ENCODE peak calls at places on chromosomes 2 and 18, in four cellular contexts. L, Z, B and H are unnamed samples. For H3K4me1, the result is how much of the 10 kb centered on the place peaks cover.

GRCh38 chr18:43620936-43621335 is 343.6 kb upstream of the SYT4 start:
- DNase-seq in Z (no peak), L (peak), B (peak), H (peak)

GRCh38 chr18:48573632-48574293 is 34.9 kb downstream of the CTIF start:
- DNase-seq in B (peak), Z (peak), L (no peak), H (no peak)

GRCh38 chr2:133511679-133512078 is 56.6 kb downstream of the NCKAP5 start:
- DNase-seq in B (no peak), Z (no peak), L (no peak), H (no peak)

GRCh38 chr18:80109676-80110078 is 615 bp downstream of the ADNP2 start:
- DNase-seq in Z (peak), L (no peak), B (peak), H (peak)

GRCh38 chr2:219684721-219685689 is 57.6 kb downstream of the SLC4A3 start:
- DNase-seq in Z (peak), B (peak), L (peak), H (peak)

GRCh38 chr18:4888251-4888650 is 308.8 kb downstream of the AKAIN1 start:
- DNase-seq in L (no peak), B (no peak), Z (no peak), H (no peak)

GRCh38 chr2:190635781-190636180 is 13.1 kb upstream of the NAB1 start:
- DNase-seq in L (no peak), B (no peak), Z (no peak), H (no peak)

GRCh38 chr2:24923106-24923505 is 3.1 kb upstream of the ADCY3 start:
- DNase-seq in L (no peak), Z (peak), B (no peak), H (no peak)

GRCh38 chr18:23523429-23524212 is 20.3 kb downstream of the RMC1 start:
- DNase-seq in B (no peak), Z (no peak), L (no peak), H (no peak)

GRCh38 chr2:219997341-219997851 is 370.0 kb downstream of the SLC4A3 start:
- DNase-seq in Z (no peak), L (no peak), B (peak), H (peak)

GRCh38 chr2:43745457-43745856 is 28.4 kb upstream of the DYNC2LI1 start:
- DNase-seq in Z (no peak), L (no peak), B (no peak), H (no peak)

GRCh38 chr2:48927355-48927754 is 171.8 kb upstream of the LHCGR start:
- DNase-seq in L (no peak), B (no peak), Z (no peak), H (no peak)

GRCh38 chr2:26921323-26921722 is 49.1 kb upstream of the MAPRE3 start:
- DNase-seq in Z (no peak), B (no peak), L (no peak), H (no peak)

GRCh38 chr18:57624988-57625387 is 3.4 kb upstream of the NARS1 start:
- DNase-seq in B (no peak), Z (no peak), L (no peak), H (no peak)

GRCh38 chr2:8582850-8583399 is 98.9 kb upstream of the ID2 start:
- DNase-seq in L (no peak), Z (peak), B (no peak), H (no peak)

GRCh38 chr2:223101340-223102039 is 49.5 kb downstream of the KCNE4 start:
- DNase-seq in Z (no peak), B (peak), L (peak), H (peak)

GRCh38 chr2:3807853-3808252 is 104.5 kb downstream of the DCDC2C start:
- DNase-seq in L (no peak), B (no peak), Z (no peak), H (no peak)

GRCh38 chr18:46343940-46344372 is 239.8 kb downstream of the HAUS1 start:
- DNase-seq in Z (peak), B (peak), L (peak), H (peak)

GRCh38 chr2:58521803-58522602 is 280.9 kb upstream of the FANCL start:
- DNase-seq in Z (no peak), B (no peak), L (no peak), H (peak)

GRCh38 chr2:180979086-180979934 is 1.1 kb upstream of the UBE2E3 start:
- DNase-seq in Z (no peak), B (peak), L (no peak), H (peak)

GRCh38 chr2:67135201-67135600 is 261.9 kb upstream of the ETAA1 start:
- DNase-seq in L (no peak), Z (no peak), B (no peak), H (peak)

GRCh38 chr2:41966920-41967319 is 80.9 kb upstream of the PKDCC start:
- DNase-seq in Z (no peak), L (no peak), B (no peak), H (no peak)

GRCh38 chr2:99259465-99259864 is 4.0 kb upstream of the LYG2 start:
- DNase-seq in L (no peak), B (no peak), Z (no peak), H (no peak)

GRCh38 chr2:195413944-195414343 is 243.1 kb upstream of the SLC39A10 start:
- DNase-seq in Z (no peak), L (no peak), B (peak), H (no peak)

GRCh38 chr18:9708057-9708881 is at the start of gene RAB31:
- DNase-seq in B (peak), Z (peak), L (peak), H (peak)

GRCh38 chr2:185734658-185735057 is 3.9 kb upstream of the FSIP2 start:
- DNase-seq in Z (no peak), B (no peak), L (no peak), H (no peak)

GRCh38 chr2:239259173-239259572 is 141.6 kb downstream of the HDAC4 start:
- DNase-seq in B (no peak), Z (peak), L (no peak), H (no peak)

GRCh38 chr18:9707381-9708056 is 582 bp upstream of the RAB31 start:
- DNase-seq in B (peak), Z (no peak), L (no peak), H (no peak)

GRCh38 chr2:221477697-221478096 is 94.4 kb downstream of the EPHA4 start:
- DNase-seq in B (no peak), Z (no peak), L (no peak), H (no peak)

GRCh38 chr18:28114472-28114871 is 62.5 kb downstream of the CDH2 start:
- DNase-seq in Z (no peak), L (no peak), B (no peak), H (no peak)

GRCh38 chr2:85840091-85840490 is 48.7 kb downstream of the ST3GAL5 start:
- DNase-seq in B (peak), Z (no peak), L (no peak), H (no peak)

GRCh38 chr2:85834456-85834855 is 54.3 kb downstream of the ST3GAL5 start:
- DNase-seq in B (no peak), Z (no peak), L (no peak), H (no peak)

GRCh38 chr2:85838641-85839040 is 50.1 kb downstream of the ST3GAL5 start:
- DNase-seq in L (no peak), B (no peak), Z (no peak), H (no peak)

GRCh38 chr2:85839461-85839860 is 49.3 kb downstream of the ST3GAL5 start:
- DNase-seq in L (no peak), Z (no peak), B (no peak), H (no peak)

DNA sequence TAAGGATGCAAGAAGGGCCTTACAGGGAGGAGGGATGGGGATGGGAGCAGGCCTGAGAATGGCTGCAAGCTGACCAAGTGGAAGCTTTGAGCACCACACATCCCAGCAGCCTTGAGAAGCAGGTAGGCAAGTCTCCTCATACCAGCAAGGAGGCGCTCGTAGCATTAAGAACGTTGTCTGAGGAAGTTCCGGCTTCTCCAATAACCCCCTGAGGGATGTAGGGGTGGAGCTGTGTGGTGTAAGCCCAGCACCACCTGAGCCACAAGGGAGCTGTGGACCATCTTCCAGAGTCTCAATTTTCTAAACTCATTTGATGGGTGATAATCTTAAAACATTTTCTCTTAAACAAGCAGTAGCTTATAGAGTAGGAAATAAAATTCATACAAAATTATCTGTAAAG is 50.6 kb downstream of the ST3GAL5 start:
- DNase-seq in Z (no peak), B (peak), L (no peak), H (no peak)
- H3K4me1 ChIP-seq in Z (under half), B (under half), L (under half), H (under half)

GRCh38 chr2:227473019-227473461 is 1.1 kb downstream of the AGFG1 start:
- DNase-seq in Z (no peak), B (no peak), L (no peak), H (peak)

GRCh38 chr2:227477291-227477690 is 5.3 kb downstream of the AGFG1 start:
- DNase-seq in L (no peak), B (no peak), Z (no peak), H (no peak)

GRCh38 chr2:227474406-227474805 is 2.5 kb downstream of the AGFG1 start:
- DNase-seq in Z (no peak), L (no peak), B (no peak), H (no peak)

GRCh38 chr2:227471924-227472264 is at the start of gene AGFG1:
- DNase-seq in L (peak), B (peak), Z (peak), H (peak)

DNA sequence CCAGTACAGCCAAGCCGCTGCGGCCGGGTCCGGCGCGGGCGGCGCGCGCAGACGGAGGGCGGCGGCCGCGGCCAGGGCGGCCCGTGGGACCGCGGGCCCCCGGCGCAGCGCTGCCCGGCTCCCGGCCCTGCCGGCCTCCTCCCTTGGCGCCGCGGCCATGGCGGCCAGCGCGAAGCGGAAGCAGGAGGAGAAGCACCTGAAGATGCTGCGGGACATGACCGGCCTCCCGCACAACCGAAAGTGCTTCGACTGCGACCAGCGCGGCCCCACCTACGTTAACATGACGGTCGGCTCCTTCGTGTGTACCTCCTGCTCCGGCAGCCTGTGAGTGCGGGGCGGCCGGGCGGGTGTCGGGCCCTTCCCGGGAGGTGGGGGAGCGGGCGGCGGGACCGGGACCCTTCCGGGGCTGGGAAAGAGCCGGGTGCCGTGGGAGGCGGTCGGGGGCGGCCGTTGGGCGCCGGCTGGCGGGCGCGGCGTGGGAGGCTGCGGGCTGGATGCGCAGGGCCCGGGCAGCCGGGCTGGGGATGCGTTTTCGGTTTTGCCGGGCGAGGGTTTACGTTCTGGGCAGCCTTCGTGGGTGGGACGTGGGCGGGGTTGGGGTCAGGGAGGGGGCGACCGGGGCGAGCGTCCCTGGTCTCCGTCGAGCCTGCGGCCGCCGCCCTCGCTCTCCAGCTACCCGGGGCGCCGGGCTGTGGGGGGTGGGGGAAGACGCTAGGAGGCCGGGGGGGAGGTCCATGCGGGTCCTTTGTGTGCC is 486 bp downstream of the AGFG1 start:
- DNase-seq in L (peak), Z (peak), B (peak), H (no peak)
- H3K4me1 ChIP-seq in L (under half), Z (half or more), B (under half), H (under half)

GRCh38 chr2:54986266-54986665 is 64.0 kb downstream of the RTN4 start:
- DNase-seq in B (no peak), L (no peak), Z (no peak), H (no peak)

GRCh38 chr2:54988612-54989011 is 61.6 kb downstream of the RTN4 start:
- DNase-seq in L (no peak), Z (no peak), B (no peak), H (no peak)

GRCh38 chr2:54983345-54984235 is 66.7 kb downstream of the RTN4 start:
- DNase-seq in L (no peak), B (no peak), Z (no peak), H (no peak)

GRCh38 chr2:54981409-54981808 is 68.8 kb downstream of the RTN4 start:
- DNase-seq in B (no peak), L (no peak), Z (no peak), H (no peak)

DNA sequence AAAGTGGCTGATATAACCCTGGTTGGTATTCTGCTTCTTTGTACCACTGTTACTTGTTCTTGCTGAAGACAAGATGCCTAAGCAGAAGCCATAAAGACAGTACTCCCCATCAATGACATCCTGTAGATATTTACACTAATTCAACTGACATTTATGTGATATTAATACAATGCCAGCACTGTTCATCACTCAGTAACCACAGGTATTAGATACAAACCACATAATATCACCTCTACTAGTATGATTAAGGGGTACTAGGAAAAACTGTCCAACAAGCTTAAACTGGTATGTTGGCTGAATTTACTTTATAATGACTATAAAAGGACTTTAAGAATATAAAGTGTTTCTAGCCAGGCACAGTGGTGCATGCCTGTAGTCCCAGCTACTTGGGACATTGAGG is 65.8 kb downstream of the RTN4 start:
- DNase-seq in L (no peak), B (no peak), Z (no peak), H (no peak)
- H3K4me1 ChIP-seq in L (under half), B (under half), Z (half or more), H (under half)

GRCh38 chr18:495017-495416 is 5.5 kb downstream of the COLEC12 start:
- DNase-seq in Z (no peak), L (no peak), B (no peak), H (no peak)
- H3K4me1 ChIP-seq in Z (under half), L (under half), B (under half), H (under half)

GRCh38 chr2:215407596-215408264 is 28.1 kb downstream of the FN1 start:
- DNase-seq in B (no peak), L (no peak), Z (no peak), H (no peak)

GRCh38 chr2:215403441-215404356 is 32.2 kb downstream of the FN1 start:
- DNase-seq in Z (no peak), B (no peak), L (no peak), H (no peak)

GRCh38 chr2:215407061-215407460 is 28.8 kb downstream of the FN1 start:
- DNase-seq in L (no peak), B (no peak), Z (no peak), H (no peak)

GRCh38 chr2:215404357-215404719 is 31.5 kb downstream of the FN1 start:
- DNase-seq in Z (no peak), B (no peak), L (no peak), H (no peak)

GRCh38 chr2:215405722-215406581 is 29.9 kb downstream of the FN1 start:
- DNase-seq in B (no peak), L (no peak), Z (no peak), H (no peak)
- H3K4me1 ChIP-seq in B (under half), L (under half), Z (under half), H (under half)

DNA sequence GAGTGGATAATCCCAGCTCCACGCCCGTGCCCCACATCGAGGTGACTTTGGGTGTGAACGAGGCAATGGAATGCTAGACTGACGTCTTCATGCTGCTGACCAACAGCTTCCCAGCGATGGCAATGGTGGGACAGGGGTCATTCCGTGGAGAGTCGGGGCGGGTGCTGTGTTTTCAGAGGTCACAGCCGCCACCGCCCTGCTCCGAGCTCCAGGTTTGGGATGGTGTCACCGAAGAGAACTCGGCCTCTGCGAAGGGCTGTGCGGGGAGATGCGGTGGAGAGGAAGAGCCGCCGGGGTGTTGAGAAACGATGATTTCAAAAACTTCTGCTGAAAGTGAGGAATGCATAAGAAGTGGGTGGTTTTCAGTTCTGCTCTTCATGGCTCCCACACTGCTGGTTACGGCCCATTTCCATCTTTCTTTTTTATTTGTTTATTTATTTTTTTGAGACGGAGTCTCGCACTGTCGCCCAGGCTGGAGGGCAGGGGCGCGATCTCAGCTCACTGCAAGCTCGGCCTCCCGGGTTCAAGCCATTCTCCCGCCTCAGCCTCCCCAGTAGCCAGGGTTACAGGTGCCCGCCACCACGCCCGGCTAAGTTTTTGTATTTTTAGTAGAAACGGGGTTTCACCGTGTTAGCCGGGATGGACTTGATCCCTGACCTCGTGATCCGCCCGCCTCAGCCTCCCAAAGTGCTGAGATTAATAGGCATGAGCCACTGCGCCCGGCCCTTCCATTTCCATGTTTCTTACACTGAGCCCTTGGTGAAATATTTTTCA is 142.6 kb downstream of the RTP5 start:
- DNase-seq in B (no peak), L (no peak), Z (peak), H (no peak)
- H3K4me1 ChIP-seq in B (under half), L (under half), Z (under half), H (under half)

GRCh38 chr18:2958819-2959298 is 54.1 kb downstream of the LPIN2 start:
- DNase-seq in B (no peak), Z (no peak), L (peak), H (no peak)
- H3K4me1 ChIP-seq in B (under half), Z (half or more), L (under half), H (under half)

GRCh38 chr2:96859681-96860064 is 1.9 kb upstream of the ANKRD39 start:
- DNase-seq in B (no peak), L (no peak), Z (no peak), H (no peak)
- H3K4me1 ChIP-seq in B (half or more), L (under half), Z (half or more), H (under half)